ENCODE peak calls at places on chromosomes 1 and 21, in five cellular contexts. G, R, B, S and I are unnamed samples.
A peak's percentile ranks its signal among the peaks of the same experiment; 100 is the strongest.

GRCh38 chr1:92244376-92244775 is 26.7 kb downstream of the C1orf146 start:
- DNase-seq in G (no peak), S (no peak), R (no peak), B (no peak), I (no peak)

GRCh38 chr1:12434174-12434573 is 183.8 kb downstream of the DHRS3 start:
- DNase-seq in R (peak; percentile 56), G (no peak), S (no peak), B (peak; percentile 92), I (peak; percentile 92)

GRCh38 chr1:208942394-208942793 is 641.1 kb upstream of the CAMK1G start:
- DNase-seq in G (no peak), S (no peak), B (peak; percentile 17), R (no peak), I (no peak)

GRCh38 chr1:66207484-66207883 is 326.5 kb upstream of the SGIP1 start:
- DNase-seq in S (no peak), R (no peak), B (peak; percentile 15), G (no peak), I (peak; percentile 41)

GRCh38 chr1:113786055-113786454 is 26.2 kb downstream of the RSBN1 start:
- DNase-seq in B (no peak), R (no peak), G (no peak), S (no peak), I (no peak)

GRCh38 chr1:165253818-165254254 is 102.7 kb downstream of the LMX1A start:
- DNase-seq in B (no peak), S (no peak), G (no peak), R (no peak), I (no peak)

GRCh38 chr1:165073402-165074007 is 283.0 kb downstream of the LMX1A start:
- DNase-seq in S (no peak), B (peak; percentile 48), G (no peak), R (no peak), I (peak; percentile 49)

GRCh38 chr1:62357916-62358315 is 38.7 kb upstream of the KANK4 start:
- DNase-seq in S (no peak), G (no peak), B (no peak), R (no peak), I (no peak)

GRCh38 chr1:179745743-179746142 is 2.7 kb downstream of the FAM163A start:
- DNase-seq in S (no peak), B (no peak), R (no peak), G (no peak), I (no peak)

GRCh38 chr1:77538956-77539509 is 143.4 kb downstream of the ZZZ3 start:
- DNase-seq in B (peak; percentile 86), G (no peak), R (no peak), S (no peak), I (peak; percentile 90)

GRCh38 chr21:32682696-32683474 is 44.9 kb downstream of the SYNJ1 start:
- DNase-seq in S (no peak), R (no peak), G (no peak), B (no peak), I (no peak)

GRCh38 chr1:12167493-12168429 is 970 bp downstream of the TNFRSF1B start:
- DNase-seq in R (no peak), B (no peak), S (no peak), G (no peak), I (no peak)

GRCh38 chr1:156914440-156914856 is 6.0 kb upstream of the LRRC71 start:
- DNase-seq in S (no peak), G (no peak), B (no peak), R (no peak), I (peak; percentile 56)

GRCh38 chr21:46322351-46323226 is 1.1 kb downstream of the C21orf58 start:
- DNase-seq in G (no peak), S (no peak), R (peak; percentile 11), B (peak; percentile 21), I (peak; percentile 38)

GRCh38 chr1:2548068-2548589 is 8.0 kb upstream of the TNFRSF14 start:
- DNase-seq in G (peak; percentile 91), B (peak; percentile 66), S (peak; percentile 68), R (peak; percentile 81), I (peak; percentile 83)

GRCh38 chr1:107877092-107877491 is 87.9 kb downstream of the VAV3 start:
- DNase-seq in R (no peak), B (peak; percentile 40), S (no peak), G (no peak), I (peak; percentile 65)

GRCh38 chr21:41835711-41836154 is 43.4 kb downstream of the PRDM15 start:
- DNase-seq in B (no peak), G (no peak), S (no peak), R (no peak), I (no peak)

GRCh38 chr1:24418898-24419628 is 3.5 kb downstream of the NIPAL3 start:
- DNase-seq in S (no peak), R (no peak), B (peak; percentile 83), G (no peak), I (peak; percentile 48)

GRCh38 chr1:225445644-225446297 is 17.9 kb upstream of the LBR start:
- DNase-seq in R (no peak), B (no peak), G (peak; percentile 53), S (no peak), I (no peak)

GRCh38 chr21:18951291-18952038 is 547.9 kb upstream of the TMPRSS15 start:
- DNase-seq in S (no peak), G (no peak), B (no peak), R (no peak), I (peak; percentile 42)

GRCh38 chr1:21335088-21335678 is 44.9 kb upstream of the ECE1 start:
- DNase-seq in S (no peak), B (no peak), R (no peak), G (no peak), I (no peak)

GRCh38 chr1:239999170-239999569 is 92.5 kb upstream of the FMN2 start:
- DNase-seq in S (no peak), G (no peak), R (no peak), B (no peak), I (no peak)

GRCh38 chr1:67880056-67880601 is 46.9 kb upstream of the GNG12 start:
- DNase-seq in G (no peak), R (no peak), B (peak; percentile 77), S (no peak), I (peak; percentile 84)

GRCh38 chr1:29331731-29332130 is 95.4 kb downstream of the PTPRU start:
- DNase-seq in S (no peak), G (no peak), B (no peak), R (no peak), I (no peak)

GRCh38 chr1:77168358-77168757 is 50.9 kb downstream of the PIGK start:
- DNase-seq in S (no peak), B (no peak), R (no peak), G (no peak), I (no peak)